ENCODE peak calls at places on chromosomes 12 and 14, in eight cellular contexts. R is stimulated activated CD8-positive, alpha-beta memory T cell treated with anti-CD3 and anti-CD28 coated beads, Interleukin-7, amount 100 ng/mL, for 1 hour; V is NCI-H774; C is HFF-Myc; Z is activated CD4-positive, alpha-beta T cell treated with anti-CD3 and anti-CD28 coated beads, Interleukin-2, amount 50 U/mL, for 1 hour; K is NCI-H2081; N is T-cell; O is endothelial cell of umbilical vein. A is an unnamed sample.

GRCh38 chr12:126389961-126390360 is 1324.7 kb downstream of the AACS start:
- DNase-seq in R (no peak), C (no peak), K (no peak), Z (no peak), V (no peak), N (no peak), O (no peak), A (no peak)

GRCh38 chr14:68939893-68940613 is 39.0 kb downstream of the ACTN1 start:
- DNase-seq in O (peak; percentile 98), K (no peak), C (peak; percentile 69), R (no peak), V (no peak), N (no peak), Z (no peak), A (peak; percentile 95)

GRCh38 chr12:19997996-19998395 is 370.3 kb upstream of the PDE3A start:
- DNase-seq in N (no peak), V (no peak), C (no peak), K (no peak), O (peak; percentile 22), Z (no peak), R (no peak), A (no peak)

GRCh38 chr14:67819563-67820411 is at the start of gene RAD51B:
- DNase-seq in R (peak; percentile 74), O (peak; percentile 91), N (peak; percentile 84), Z (peak; percentile 83), K (peak; percentile 72), V (peak; percentile 64), C (peak; percentile 57), A (peak; percentile 75)

GRCh38 chr12:52141875-52142274 is 49.9 kb downstream of the KRT80 start:
- DNase-seq in K (no peak), O (no peak), N (no peak), V (no peak), Z (no peak), C (no peak), R (no peak), A (no peak)

GRCh38 chr14:99055816-99056215 is 216.2 kb downstream of the BCL11B start:
- DNase-seq in K (no peak), Z (no peak), R (peak; percentile 20), N (peak; percentile 48), C (no peak), O (no peak), V (no peak), A (no peak)

GRCh38 chr12:86683568-86683991 is 427.4 kb upstream of the MGAT4C start:
- DNase-seq in K (no peak), V (no peak), O (no peak), R (no peak), C (peak; percentile 1), N (no peak), Z (no peak), A (no peak)

GRCh38 chr12:118102070-118102469 is 1.7 kb downstream of the VSIG10 start:
- DNase-seq in C (no peak), O (no peak), R (no peak), Z (no peak), K (no peak), V (no peak), N (no peak), A (peak; percentile 8)

GRCh38 chr12:104682790-104683279 is 226.1 kb downstream of the CHST11 start:
- DNase-seq in O (no peak), K (no peak), V (no peak), N (peak; percentile 83), Z (peak; percentile 70), C (no peak), R (peak; percentile 33), A (no peak)

GRCh38 chr12:5023842-5024241 is 19.8 kb upstream of the KCNA5 start:
- DNase-seq in V (no peak), R (no peak), O (no peak), Z (no peak), K (no peak), C (no peak), N (no peak), A (no peak)

GRCh38 chr12:53425515-53426150 is 2.0 kb downstream of the AMHR2 start:
- DNase-seq in N (no peak), R (no peak), C (no peak), V (no peak), K (no peak), O (no peak), Z (no peak), A (no peak)

GRCh38 chr14:45990252-45990651 is 661.3 kb downstream of the RPL10L start:
- DNase-seq in V (no peak), N (no peak), Z (no peak), O (no peak), K (no peak), C (no peak), R (no peak), A (no peak)

GRCh38 chr12:52165096-52165855 is 26.5 kb downstream of the KRT80 start:
- DNase-seq in V (no peak), C (no peak), Z (no peak), N (no peak), O (no peak), K (no peak), R (no peak), A (no peak)

GRCh38 chr14:52076334-52076733 is 7.5 kb upstream of the NID2 start:
- DNase-seq in V (no peak), O (peak; percentile 65), N (no peak), Z (no peak), K (no peak), R (no peak), C (no peak), A (peak; percentile 64)

GRCh38 chr12:106954462-106955376 is 988 bp upstream of the TMEM263 start:
- DNase-seq in O (peak; percentile 66), Z (peak; percentile 11), K (no peak), C (no peak), N (no peak), R (no peak), V (no peak), A (peak; percentile 60)

GRCh38 chr14:106308839-106309389 is 782.5 kb downstream of the TMEM121 start:
- DNase-seq in K (peak; percentile 9), R (peak; percentile 15), C (no peak), O (no peak), Z (peak; percentile 69), V (no peak), N (peak; percentile 68), A (no peak)

GRCh38 chr12:120489018-120489417 is 6.9 kb upstream of the DYNLL1 start:
- DNase-seq in N (no peak), R (no peak), C (no peak), O (no peak), Z (no peak), K (no peak), V (no peak), A (no peak)

GRCh38 chr12:64663019-64663418 is 52.7 kb downstream of the RASSF3 start:
- DNase-seq in O (no peak), C (no peak), R (no peak), V (no peak), K (no peak), Z (no peak), N (no peak), A (no peak)

GRCh38 chr12:119728437-119728730 is 60.5 kb downstream of the PRKAB1 start:
- DNase-seq in K (no peak), V (no peak), C (no peak), R (no peak), N (no peak), Z (no peak), O (no peak), A (no peak)

GRCh38 chr14:52694761-52695480 is 437 bp downstream of the ERO1A start:
- DNase-seq in Z (peak; percentile 49), R (peak; percentile 19), C (no peak), N (peak; percentile 47), O (peak; percentile 65), K (no peak), V (no peak), A (peak; percentile 53)

GRCh38 chr14:25431211-25432076 is 381.5 kb upstream of the STXBP6 start:
- DNase-seq in Z (no peak), C (no peak), N (no peak), O (no peak), K (no peak), V (no peak), R (no peak), A (no peak)

GRCh38 chr12:89345830-89346740 is 6.2 kb downstream of the DUSP6 start:
- DNase-seq in R (no peak), C (peak; percentile 86), O (peak; percentile 99), N (peak; percentile 17), V (peak; percentile 93), Z (peak; percentile 10), K (peak; percentile 78), A (peak; percentile 99)